ENCODE peak calls at places on chromosomes 12 and 14, in nine cellular contexts. One of them, this sample, is unnamed.

GRCh38 chr14:68295316-68295816 is 475.8 kb downstream of the RAD51B start:
- DNase-seq in A673: no peak
- DNase-seq in heart left ventricle: peak
- DNase-seq in right cardiac atrium: peak
- DNase-seq in vagina: no peak
- DNase-seq in ovary: peak
- DNase-seq in tibial artery: no peak
- DNase-seq in Karpas-422: no peak
- DNase-seq in mucosa of descending colon: peak
- DNase-seq in this sample: peak

GRCh38 chr12:129615001-129615400 is 288.8 kb downstream of the TMEM132D start:
- DNase-seq in Karpas-422: no peak
- DNase-seq in vagina: no peak
- DNase-seq in tibial artery: no peak
- DNase-seq in A673: no peak
- DNase-seq in heart left ventricle: no peak
- DNase-seq in mucosa of descending colon: no peak
- DNase-seq in right cardiac atrium: no peak
- DNase-seq in ovary: no peak
- DNase-seq in this sample: no peak

GRCh38 chr12:123085730-123086487 is 65.0 kb downstream of the PITPNM2 start:
- DNase-seq in A673: peak
- DNase-seq in vagina: no peak
- DNase-seq in mucosa of descending colon: no peak
- DNase-seq in tibial artery: no peak
- DNase-seq in ovary: no peak
- DNase-seq in Karpas-422: no peak
- DNase-seq in right cardiac atrium: peak
- DNase-seq in heart left ventricle: peak
- DNase-seq in this sample: no peak

GRCh38 chr12:98403936-98404335 is 111.5 kb upstream of the TMPO start:
- DNase-seq in Karpas-422: no peak
- DNase-seq in vagina: no peak
- DNase-seq in right cardiac atrium: no peak
- DNase-seq in tibial artery: no peak
- DNase-seq in ovary: no peak
- DNase-seq in A673: no peak
- DNase-seq in mucosa of descending colon: no peak
- DNase-seq in heart left ventricle: no peak
- DNase-seq in this sample: no peak

GRCh38 chr12:12398026-12398859 is 41.4 kb downstream of the BORCS5 start:
- DNase-seq in mucosa of descending colon: no peak
- DNase-seq in heart left ventricle: peak
- DNase-seq in tibial artery: peak
- DNase-seq in vagina: peak
- DNase-seq in right cardiac atrium: peak
- DNase-seq in Karpas-422: no peak
- DNase-seq in A673: peak
- DNase-seq in ovary: peak
- DNase-seq in this sample: peak

GRCh38 chr12:130764073-130764472 is 48.0 kb upstream of the RIMBP2 start:
- DNase-seq in Karpas-422: peak
- DNase-seq in mucosa of descending colon: no peak
- DNase-seq in heart left ventricle: no peak
- DNase-seq in A673: peak
- DNase-seq in right cardiac atrium: no peak
- DNase-seq in vagina: no peak
- DNase-seq in ovary: no peak
- DNase-seq in tibial artery: no peak
- DNase-seq in this sample: no peak

GRCh38 chr12:107091989-107092641 is 1.2 kb downstream of the CRY1 start:
- DNase-seq in mucosa of descending colon: peak
- DNase-seq in Karpas-422: peak
- DNase-seq in vagina: no peak
- DNase-seq in A673: peak
- DNase-seq in tibial artery: peak
- DNase-seq in right cardiac atrium: no peak
- DNase-seq in ovary: no peak
- DNase-seq in heart left ventricle: no peak
- DNase-seq in this sample: peak

GRCh38 chr14:74380172-74380571 is 31.9 kb downstream of the VRTN start:
- DNase-seq in vagina: no peak
- DNase-seq in tibial artery: no peak
- DNase-seq in heart left ventricle: no peak
- DNase-seq in ovary: no peak
- DNase-seq in mucosa of descending colon: no peak
- DNase-seq in Karpas-422: no peak
- DNase-seq in right cardiac atrium: no peak
- DNase-seq in A673: no peak
- DNase-seq in this sample: no peak

GRCh38 chr12:3725267-3726115 is 27.4 kb downstream of the CRACR2A start:
- DNase-seq in vagina: no peak
- DNase-seq in mucosa of descending colon: no peak
- DNase-seq in tibial artery: no peak
- DNase-seq in heart left ventricle: peak
- DNase-seq in A673: no peak
- DNase-seq in ovary: no peak
- DNase-seq in Karpas-422: no peak
- DNase-seq in right cardiac atrium: no peak
- DNase-seq in this sample: no peak

GRCh38 chr12:103513875-103514274 is 18.1 kb upstream of the C12orf42 start:
- DNase-seq in heart left ventricle: no peak
- DNase-seq in A673: no peak
- DNase-seq in right cardiac atrium: no peak
- DNase-seq in tibial artery: no peak
- DNase-seq in ovary: no peak
- DNase-seq in vagina: no peak
- DNase-seq in Karpas-422: no peak
- DNase-seq in mucosa of descending colon: no peak
- DNase-seq in this sample: no peak

GRCh38 chr14:57865450-57866198 is at the start of gene SLC35F4:
- DNase-seq in ovary: peak
- DNase-seq in tibial artery: no peak
- DNase-seq in Karpas-422: no peak
- DNase-seq in mucosa of descending colon: no peak
- DNase-seq in right cardiac atrium: peak
- DNase-seq in vagina: no peak
- DNase-seq in heart left ventricle: peak
- DNase-seq in A673: peak
- DNase-seq in this sample: no peak

GRCh38 chr12:93608313-93608712 is 35.8 kb downstream of the SOCS2 start:
- DNase-seq in A673: no peak
- DNase-seq in right cardiac atrium: no peak
- DNase-seq in mucosa of descending colon: no peak
- DNase-seq in ovary: no peak
- DNase-seq in Karpas-422: no peak
- DNase-seq in tibial artery: no peak
- DNase-seq in heart left ventricle: no peak
- DNase-seq in vagina: no peak
- DNase-seq in this sample: no peak

GRCh38 chr12:62722971-62723680 is 211.8 kb downstream of the PPM1H start:
- DNase-seq in mucosa of descending colon: no peak
- DNase-seq in Karpas-422: no peak
- DNase-seq in vagina: no peak
- DNase-seq in A673: no peak
- DNase-seq in heart left ventricle: no peak
- DNase-seq in ovary: no peak
- DNase-seq in tibial artery: no peak
- DNase-seq in right cardiac atrium: no peak
- DNase-seq in this sample: no peak

GRCh38 chr12:52879394-52880351 is 25.2 kb downstream of the KRT8 start:
- DNase-seq in ovary: peak
- DNase-seq in mucosa of descending colon: peak
- DNase-seq in right cardiac atrium: peak
- DNase-seq in tibial artery: peak
- DNase-seq in vagina: no peak
- DNase-seq in Karpas-422: peak
- DNase-seq in heart left ventricle: peak
- DNase-seq in A673: peak
- DNase-seq in this sample: peak

GRCh38 chr14:51304428-51304827 is 64.4 kb downstream of the TMX1 start:
- DNase-seq in ovary: no peak
- DNase-seq in A673: no peak
- DNase-seq in vagina: no peak
- DNase-seq in heart left ventricle: no peak
- DNase-seq in Karpas-422: no peak
- DNase-seq in mucosa of descending colon: no peak
- DNase-seq in tibial artery: no peak
- DNase-seq in right cardiac atrium: no peak
- DNase-seq in this sample: peak
- H3K4me3 ChIP-seq in ovary: no peak
- H3K4me3 ChIP-seq in A673: no peak
- H3K4me3 ChIP-seq in vagina: no peak
- H3K4me3 ChIP-seq in heart left ventricle: no peak
- H3K4me3 ChIP-seq in Karpas-422: no peak
- H3K4me3 ChIP-seq in mucosa of descending colon: no peak
- H3K4me3 ChIP-seq in tibial artery: no peak
- H3K4me3 ChIP-seq in right cardiac atrium: no peak
- H3K4me3 ChIP-seq in this sample: no peak

GRCh38 chr12:57236224-57236924 is 6.9 kb downstream of the SHMT2 start:
- DNase-seq in tibial artery: no peak
- DNase-seq in ovary: no peak
- DNase-seq in mucosa of descending colon: no peak
- DNase-seq in vagina: no peak
- DNase-seq in right cardiac atrium: peak
- DNase-seq in A673: no peak
- DNase-seq in Karpas-422: peak
- DNase-seq in heart left ventricle: no peak
- DNase-seq in this sample: no peak
- H3K4me3 ChIP-seq in tibial artery: peak
- H3K4me3 ChIP-seq in ovary: no peak
- H3K4me3 ChIP-seq in mucosa of descending colon: no peak
- H3K4me3 ChIP-seq in vagina: peak
- H3K4me3 ChIP-seq in right cardiac atrium: peak
- H3K4me3 ChIP-seq in A673: no peak
- H3K4me3 ChIP-seq in Karpas-422: no peak
- H3K4me3 ChIP-seq in heart left ventricle: peak
- H3K4me3 ChIP-seq in this sample: no peak

GRCh38 chr12:113155060-113155459 is 5.5 kb downstream of the CFAP73 start:
- DNase-seq in vagina: no peak
- DNase-seq in mucosa of descending colon: no peak
- DNase-seq in Karpas-422: no peak
- DNase-seq in right cardiac atrium: no peak
- DNase-seq in tibial artery: no peak
- DNase-seq in heart left ventricle: no peak
- DNase-seq in ovary: no peak
- DNase-seq in A673: no peak
- DNase-seq in this sample: no peak
- H3K4me3 ChIP-seq in vagina: no peak
- H3K4me3 ChIP-seq in mucosa of descending colon: no peak
- H3K4me3 ChIP-seq in Karpas-422: no peak
- H3K4me3 ChIP-seq in right cardiac atrium: no peak
- H3K4me3 ChIP-seq in tibial artery: no peak
- H3K4me3 ChIP-seq in heart left ventricle: no peak
- H3K4me3 ChIP-seq in ovary: no peak
- H3K4me3 ChIP-seq in A673: no peak
- H3K4me3 ChIP-seq in this sample: no peak

GRCh38 chr12:69396041-69396440 is 36.5 kb downstream of the YEATS4 start:
- DNase-seq in vagina: no peak
- DNase-seq in right cardiac atrium: no peak
- DNase-seq in A673: no peak
- DNase-seq in ovary: no peak
- DNase-seq in heart left ventricle: no peak
- DNase-seq in Karpas-422: no peak
- DNase-seq in tibial artery: no peak
- DNase-seq in mucosa of descending colon: no peak
- DNase-seq in this sample: no peak

GRCh38 chr12:69389836-69390235 is 30.3 kb downstream of the YEATS4 start:
- DNase-seq in Karpas-422: no peak
- DNase-seq in right cardiac atrium: no peak
- DNase-seq in ovary: no peak
- DNase-seq in A673: peak
- DNase-seq in vagina: no peak
- DNase-seq in tibial artery: no peak
- DNase-seq in heart left ventricle: no peak
- DNase-seq in mucosa of descending colon: no peak
- DNase-seq in this sample: no peak

GRCh38 chr12:69388371-69388770 is 28.8 kb downstream of the YEATS4 start:
- DNase-seq in Karpas-422: peak
- DNase-seq in vagina: no peak
- DNase-seq in right cardiac atrium: no peak
- DNase-seq in mucosa of descending colon: no peak
- DNase-seq in ovary: no peak
- DNase-seq in tibial artery: no peak
- DNase-seq in A673: peak
- DNase-seq in heart left ventricle: no peak
- DNase-seq in this sample: peak

GRCh38 chr12:69396963-69397362 is 37.4 kb downstream of the YEATS4 start:
- DNase-seq in A673: no peak
- DNase-seq in heart left ventricle: no peak
- DNase-seq in mucosa of descending colon: no peak
- DNase-seq in right cardiac atrium: no peak
- DNase-seq in ovary: no peak
- DNase-seq in tibial artery: no peak
- DNase-seq in Karpas-422: no peak
- DNase-seq in vagina: no peak
- DNase-seq in this sample: no peak

DNA sequence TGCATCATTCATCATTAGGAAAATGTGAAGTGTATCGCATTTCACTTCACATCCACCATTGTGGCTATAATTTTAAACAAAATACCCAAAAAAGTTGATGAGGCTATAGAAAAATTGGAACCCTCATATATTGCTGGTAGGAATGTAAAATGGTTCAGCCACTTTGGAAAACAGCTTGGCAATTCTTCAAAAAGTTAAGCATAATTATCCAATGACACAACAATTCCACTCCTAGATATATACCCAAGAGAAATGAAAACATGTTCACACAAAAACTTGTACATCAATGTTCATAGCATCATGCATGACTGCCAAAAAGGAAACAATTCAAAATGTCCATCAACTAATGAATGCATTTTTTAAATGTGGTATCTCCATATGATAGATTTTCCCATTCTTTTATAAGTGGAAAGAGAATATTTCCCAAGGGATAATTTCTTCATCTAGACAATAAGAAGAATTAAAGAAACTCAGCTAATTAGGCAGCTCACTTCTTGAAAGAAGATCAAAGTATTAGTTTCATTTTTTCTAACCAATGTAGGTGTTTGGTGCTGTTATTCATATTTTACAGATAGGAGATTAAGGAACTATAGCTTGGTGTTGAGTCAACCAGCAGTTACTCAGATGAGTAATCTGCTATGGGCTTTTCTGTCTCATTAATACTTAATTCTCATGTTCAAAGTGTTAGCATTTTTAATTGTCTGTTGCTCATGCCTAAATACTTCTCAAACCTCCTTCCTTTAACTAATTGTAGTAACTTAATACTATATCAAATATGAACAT is 32.8 kb downstream of the YEATS4 start:
- DNase-seq in A673: no peak
- DNase-seq in Karpas-422: no peak
- DNase-seq in right cardiac atrium: no peak
- DNase-seq in ovary: no peak
- DNase-seq in tibial artery: no peak
- DNase-seq in mucosa of descending colon: no peak
- DNase-seq in vagina: no peak
- DNase-seq in heart left ventricle: no peak
- DNase-seq in this sample: no peak
- H3K4me3 ChIP-seq in A673: no peak
- H3K4me3 ChIP-seq in Karpas-422: no peak
- H3K4me3 ChIP-seq in right cardiac atrium: no peak
- H3K4me3 ChIP-seq in ovary: no peak
- H3K4me3 ChIP-seq in tibial artery: no peak
- H3K4me3 ChIP-seq in mucosa of descending colon: no peak
- H3K4me3 ChIP-seq in vagina: no peak
- H3K4me3 ChIP-seq in heart left ventricle: no peak
- H3K4me3 ChIP-seq in this sample: no peak

This sample was measured in astrocyte of the cerebellum.